ENCODE peak calls at places on chromosomes 7 and 10, in seven cellular contexts. U, F, L, O, N, V and E are unnamed samples. For H3K27me3, the result is how much of the 10 kb centered on the place peaks cover.

GRCh38 chr7:151754142-151754590 is 122.7 kb downstream of the PRKAG2 start:
- DNase-seq in U (peak), F (peak), L (peak), O (peak), N (no peak), V (peak), E (peak)

GRCh38 chr7:117269895-117270294 is 53.0 kb downstream of the WNT2 start:
- DNase-seq in U (peak), F (no peak), L (no peak), O (no peak), N (no peak), V (no peak), E (peak)

GRCh38 chr10:26780793-26781601 is 79.8 kb downstream of the ABI1 start:
- DNase-seq in U (peak), F (no peak), L (peak), O (no peak), N (no peak), V (no peak), E (peak)

GRCh38 chr7:80346704-80347103 is 165.2 kb downstream of the GNAT3 start:
- DNase-seq in U (peak), F (no peak), L (no peak), O (no peak), N (no peak), V (no peak), E (peak)

GRCh38 chr10:26385443-26385842 is 52.7 kb upstream of the APBB1IP start:
- DNase-seq in U (no peak), F (no peak), L (no peak), O (no peak), N (no peak), V (no peak), E (no peak)

GRCh38 chr7:81693894-81694293 is 76.0 kb downstream of the HGF start:
- DNase-seq in U (no peak), F (no peak), L (no peak), O (no peak), N (no peak), V (no peak), E (no peak)

GRCh38 chr10:28722065-28722803 is 44.9 kb downstream of the BAMBI start:
- DNase-seq in U (peak), F (peak), L (peak), O (peak), N (no peak), V (peak), E (peak)

GRCh38 chr10:62233494-62234283 is 35.0 kb downstream of the RTKN2 start:
- DNase-seq in U (peak), F (no peak), L (no peak), O (no peak), N (peak), V (no peak), E (peak)

GRCh38 chr10:35784751-35785150 is 142.7 kb upstream of the FZD8 start:
- DNase-seq in U (no peak), F (no peak), L (no peak), O (no peak), N (no peak), V (no peak), E (no peak)

GRCh38 chr7:98360221-98361124 is 40.4 kb downstream of the BAIAP2L1 start:
- DNase-seq in U (no peak), F (no peak), L (peak), O (peak), N (no peak), V (peak), E (no peak)

GRCh38 chr7:42247301-42247700 is 10.3 kb upstream of the GLI3 start:
- DNase-seq in U (peak), F (no peak), L (no peak), O (no peak), N (no peak), V (no peak), E (peak)

GRCh38 chr10:46250898-46251856 is 35.6 kb upstream of the ANTXRL start:
- DNase-seq in U (no peak), F (no peak), L (no peak), O (no peak), N (no peak), V (no peak), E (no peak)

GRCh38 chr10:59432207-59432900 is 70.0 kb upstream of the FAM13C start:
- DNase-seq in U (peak), F (no peak), L (no peak), O (no peak), N (no peak), V (no peak), E (peak)

DNA sequence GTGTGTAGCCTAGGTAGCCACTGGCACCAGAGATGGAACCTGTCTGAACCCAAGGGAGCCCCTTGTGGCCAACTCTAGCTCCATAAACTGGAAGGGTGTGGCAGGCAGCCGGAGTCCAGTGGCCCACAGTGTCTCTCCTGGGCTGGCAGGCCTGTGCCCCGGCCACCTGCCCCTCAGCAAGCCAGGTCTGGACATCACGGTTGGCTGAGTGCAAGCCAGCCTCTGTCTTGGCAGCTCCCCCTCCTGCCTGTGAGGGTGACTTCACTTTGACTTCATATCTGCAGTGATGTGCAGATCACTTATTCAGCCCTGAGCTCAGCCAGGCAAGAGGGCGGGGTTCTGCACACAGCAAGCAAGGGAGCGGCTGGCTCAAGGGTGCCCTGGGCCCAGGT is 1.3 kb upstream of the RET start:
- DNase-seq in U (no peak), F (peak), L (no peak), O (no peak), N (no peak), V (peak), E (no peak)
- H3K27me3 ChIP-seq in U (under half), F (half or more), L (half or more), O (half or more), N (under half), V (under half), E (under half)

GRCh38 chr10:129784286-129784685 is 179.8 kb downstream of the EBF3 start:
- DNase-seq in U (no peak), F (no peak), L (no peak), O (no peak), N (no peak), V (no peak), E (no peak)

GRCh38 chr10:129787557-129787956 is 176.5 kb downstream of the EBF3 start:
- DNase-seq in U (no peak), F (no peak), L (no peak), O (no peak), N (no peak), V (no peak), E (no peak)

GRCh38 chr10:129786216-129786615 is 177.9 kb downstream of the EBF3 start:
- DNase-seq in U (no peak), F (no peak), L (no peak), O (no peak), N (no peak), V (no peak), E (no peak)

GRCh38 chr10:129785536-129785981 is 178.5 kb downstream of the EBF3 start:
- DNase-seq in U (no peak), F (no peak), L (no peak), O (no peak), N (no peak), V (no peak), E (no peak)

GRCh38 chr10:129784891-129785290 is 179.2 kb downstream of the EBF3 start:
- DNase-seq in U (no peak), F (no peak), L (no peak), O (no peak), N (no peak), V (no peak), E (no peak)
- H3K27me3 ChIP-seq in U (under half), F (under half), L (under half), O (under half), N (under half), V (under half), E (under half)

GRCh38 chr7:27143950-27144798 is 693 bp upstream of the HOXA5 start:
- DNase-seq in U (peak), F (peak), L (no peak), O (no peak), N (no peak), V (no peak), E (no peak)

GRCh38 chr7:27141591-27142561 is 1.6 kb downstream of the HOXA5 start:
- DNase-seq in U (no peak), F (peak), L (no peak), O (no peak), N (no peak), V (peak), E (no peak)

GRCh38 chr7:27141138-27141537 is 2.3 kb downstream of the HOXA5 start:
- DNase-seq in U (no peak), F (no peak), L (no peak), O (no peak), N (no peak), V (no peak), E (no peak)

GRCh38 chr7:27143022-27143949 is at the start of gene HOXA5:
- DNase-seq in U (peak), F (peak), L (no peak), O (no peak), N (no peak), V (peak), E (peak)

GRCh38 chr7:27142562-27143021 is 889 bp downstream of the HOXA5 start:
- DNase-seq in U (no peak), F (peak), L (no peak), O (no peak), N (no peak), V (no peak), E (no peak)
- H3K27me3 ChIP-seq in U (under half), F (under half), L (half or more), O (half or more), N (under half), V (half or more), E (half or more)

DNA sequence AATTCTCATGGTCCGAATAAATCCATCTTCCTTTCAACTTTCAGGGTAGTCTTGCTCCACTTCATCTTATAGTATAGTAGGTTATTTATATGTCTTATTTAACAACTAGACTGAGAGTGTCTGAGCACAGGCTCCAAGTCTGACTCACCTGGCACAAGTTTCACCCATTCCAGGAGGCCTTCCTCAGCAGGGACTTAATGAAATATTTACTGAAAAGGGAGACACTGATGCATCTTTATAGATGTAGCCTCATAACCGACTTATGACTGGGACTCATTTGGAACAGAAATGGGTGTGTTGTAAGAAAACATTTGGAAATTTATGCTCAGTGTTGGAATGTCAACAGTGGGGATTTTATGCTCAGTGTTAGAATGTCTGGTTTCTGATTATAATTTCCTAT is 59.9 kb downstream of the CH25H start:
- DNase-seq in U (peak), F (no peak), L (no peak), O (no peak), N (no peak), V (no peak), E (peak)
- H3K27me3 ChIP-seq in U (under half), F (under half), L (under half), O (under half), N (under half), V (under half), E (under half)

GRCh38 chr7:1595027-1595426 is 25.2 kb upstream of the PSMG3 start:
- DNase-seq in U (no peak), F (no peak), L (no peak), O (no peak), N (no peak), V (no peak), E (no peak)
- H3K27me3 ChIP-seq in U (half or more), F (under half), L (under half), O (under half), N (under half), V (under half), E (under half)

GRCh38 chr10:124093076-124093773 is at the start of gene CHST15:
- DNase-seq in U (no peak), F (peak), L (peak), O (peak), N (peak), V (peak), E (peak)

GRCh38 chr10:124092270-124093075 is 925 bp downstream of the CHST15 start:
- DNase-seq in U (no peak), F (peak), L (peak), O (peak), N (peak), V (peak), E (peak)

GRCh38 chr10:124089859-124090258 is 3.5 kb downstream of the CHST15 start:
- DNase-seq in U (no peak), F (no peak), L (no peak), O (no peak), N (no peak), V (no peak), E (no peak)

GRCh38 chr10:124090630-124091209 is 2.7 kb downstream of the CHST15 start:
- DNase-seq in U (no peak), F (no peak), L (no peak), O (no peak), N (no peak), V (no peak), E (no peak)

GRCh38 chr10:124091646-124092269 is 1.6 kb downstream of the CHST15 start:
- DNase-seq in U (no peak), F (peak), L (peak), O (peak), N (peak), V (peak), E (no peak)
- H3K27me3 ChIP-seq in U (under half), F (under half), L (under half), O (half or more), N (under half), V (under half), E (under half)